ENCODE peak calls at places on chromosomes 6 and 20, in four cellular contexts. A is activated CD8-positive, alpha-beta memory T cell treated with anti-CD3 and anti-CD28 coated beads for 1 hour; M is HT1080; L is naive thymus-derived CD4-positive, alpha-beta T cell. G is an unnamed sample.

GRCh38 chr20:19780261-19780660 is 22.2 kb downstream of the RIN2 start:
- DNase-seq in A (no peak), M (no peak), L (no peak), G (no peak)

GRCh38 chr6:41625442-41625841 is 12.8 kb upstream of the MDFI start:
- DNase-seq in A (no peak), M (no peak), L (no peak), G (no peak)

GRCh38 chr20:62607366-62608217 is 34.7 kb upstream of the SLCO4A1 start:
- DNase-seq in A (no peak), M (no peak), L (no peak), G (no peak)

GRCh38 chr6:36249010-36249409 is 20.9 kb upstream of the PNPLA1 start:
- DNase-seq in A (no peak), M (peak), L (no peak), G (no peak)

GRCh38 chr20:35697696-35698297 is 1.4 kb downstream of the NFS1 start:
- DNase-seq in A (no peak), M (no peak), L (no peak), G (no peak)

GRCh38 chr6:487956-488355 is 96.4 kb downstream of the IRF4 start:
- DNase-seq in A (no peak), M (no peak), L (no peak), G (no peak)

GRCh38 chr20:62835931-62836861 is 19.3 kb downstream of the COL9A3 start:
- DNase-seq in A (no peak), M (no peak), L (no peak), G (no peak)

GRCh38 chr20:62025394-62025793 is 40.3 kb downstream of the TAF4 start:
- DNase-seq in A (no peak), M (no peak), L (no peak), G (no peak)

GRCh38 chr6:46918830-46919229 is 2.9 kb downstream of the ADGRF5 start:
- DNase-seq in A (no peak), M (no peak), L (no peak), G (no peak)

GRCh38 chr20:4546786-4547185 is 174.9 kb upstream of the PRND start:
- DNase-seq in A (no peak), M (peak), L (no peak), G (no peak)